ENCODE peak calls at places on chromosomes 16 and 17, in four cellular contexts. J, C, D and G are unnamed samples.

GRCh38 chr16:56513972-56514371 is 5.9 kb downstream of the BBS2 start:
- DNase-seq in J (peak; percentile 4), C (no peak), D (peak; percentile 80), G (peak; percentile 37)

GRCh38 chr17:59643159-59643857 is 23.6 kb downstream of the CLTC start:
- DNase-seq in J (no peak), C (no peak), D (no peak), G (no peak)

GRCh38 chr17:75102385-75102821 is 7.4 kb upstream of the ARMC7 start:
- DNase-seq in J (peak; percentile 63), C (no peak), D (no peak), G (no peak)

GRCh38 chr16:79601092-79601977 is 798 bp upstream of the MAF start:
- DNase-seq in J (no peak), C (no peak), D (peak; percentile 72), G (peak; percentile 48)

GRCh38 chr17:17119533-17119932 is 77.3 kb downstream of the MPRIP start:
- DNase-seq in J (peak; percentile 11), C (no peak), D (no peak), G (no peak)

GRCh38 chr17:59914274-59914854 is 21.4 kb downstream of the RPS6KB1 start:
- DNase-seq in J (no peak), C (no peak), D (peak; percentile 51), G (peak; percentile 75)

GRCh38 chr17:70271672-70272071 is 102.3 kb downstream of the KCNJ2 start:
- DNase-seq in J (no peak), C (no peak), D (no peak), G (no peak)

GRCh38 chr16:80259289-80259805 is 281.4 kb upstream of the DYNLRB2 start:
- DNase-seq in J (no peak), C (no peak), D (no peak), G (no peak)

GRCh38 chr16:14071576-14072271 is 605 bp downstream of the MRTFB start:
- DNase-seq in J (no peak), C (no peak), D (peak; percentile 30), G (no peak)

DNA sequence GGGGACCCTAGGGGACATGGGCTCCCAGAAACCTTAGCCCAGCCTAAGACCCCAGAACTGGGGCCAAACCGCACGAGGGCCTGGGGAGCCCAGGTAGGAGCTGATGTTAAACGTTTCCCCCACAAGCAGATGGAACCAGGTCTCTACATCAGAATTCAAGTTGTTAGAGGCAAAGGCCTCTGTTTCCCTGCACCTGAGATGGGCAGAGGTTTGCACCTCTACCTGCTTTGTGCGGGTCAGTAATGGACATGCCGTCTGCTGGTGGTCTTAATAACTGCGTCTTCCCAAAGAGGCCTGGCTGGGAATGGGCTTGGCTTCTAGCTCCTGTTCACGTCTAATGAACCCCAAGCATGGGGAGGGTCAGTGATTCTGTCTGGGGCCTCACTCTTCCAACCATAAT is 79.1 kb downstream of the NDE1 start:
- DNase-seq in J (no peak), C (no peak), D (no peak), G (no peak)
- TF ChIP-seq POLR2AphosphoS5 in J (no peak), C (no peak), D (no peak), G (no peak)

GRCh38 chr16:3640632-3641501 is 13.6 kb upstream of the DNASE1 start:
- DNase-seq in J (no peak), C (no peak), D (no peak), G (no peak)

GRCh38 chr16:3645108-3645503 is 9.4 kb upstream of the DNASE1 start:
- DNase-seq in J (no peak), C (no peak), D (no peak), G (no peak)

GRCh38 chr16:3641801-3642396 is 12.6 kb upstream of the DNASE1 start:
- DNase-seq in J (no peak), C (no peak), D (no peak), G (peak; percentile 46)

GRCh38 chr16:3642397-3643094 is 11.9 kb upstream of the DNASE1 start:
- DNase-seq in J (no peak), C (no peak), D (no peak), G (peak; percentile 91)

DNA sequence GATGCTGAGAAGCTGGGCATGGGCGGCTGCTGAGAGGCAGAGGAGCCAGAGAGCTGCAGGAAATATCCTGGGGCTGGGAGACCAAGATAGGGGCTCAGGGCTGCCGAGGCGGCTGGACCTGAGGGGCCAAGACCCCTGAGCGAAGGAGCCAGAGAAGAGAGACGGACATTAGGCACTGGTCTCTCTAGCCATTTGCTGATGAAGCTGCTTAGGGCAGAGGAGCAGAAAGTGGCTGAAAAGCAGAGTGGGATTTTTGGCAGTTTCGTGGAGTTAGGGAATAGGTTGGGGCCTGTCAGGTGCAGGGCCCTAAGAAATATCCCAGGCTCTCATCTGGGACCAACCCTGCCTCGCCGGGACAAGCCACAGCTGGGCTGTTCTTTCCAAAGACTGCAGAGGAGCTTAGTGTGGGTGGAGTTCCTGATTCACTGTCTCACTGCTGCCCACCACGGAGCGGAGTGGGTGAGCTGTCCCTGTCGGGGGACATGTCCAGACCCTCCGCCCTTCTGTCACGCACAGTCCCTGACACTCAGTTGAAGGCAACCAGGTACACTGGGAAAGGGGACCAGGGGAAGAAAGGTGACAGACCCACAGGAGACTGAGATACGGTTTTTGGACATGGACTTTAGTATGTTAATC is 11.3 kb upstream of the DNASE1 start:
- DNase-seq in J (no peak), C (no peak), D (no peak), G (peak; percentile 39)
- TF ChIP-seq TCF12 in J (no peak), C (no peak), D (no peak), G (no peak)

GRCh38 chr16:9360075-9360474 is 268.6 kb downstream of the HAPSTR1 start:
- DNase-seq in J (no peak), C (no peak), D (no peak), G (no peak)

GRCh38 chr16:9363520-9363919 is 272.1 kb downstream of the HAPSTR1 start:
- DNase-seq in J (no peak), C (no peak), D (no peak), G (no peak)

GRCh38 chr16:9362050-9362449 is 270.6 kb downstream of the HAPSTR1 start:
- DNase-seq in J (no peak), C (no peak), D (peak; percentile 20), G (no peak)

GRCh38 chr16:9366048-9366969 is 274.9 kb downstream of the HAPSTR1 start:
- DNase-seq in J (no peak), C (no peak), D (no peak), G (no peak)

GRCh38 chr16:9364721-9365693 is 273.6 kb downstream of the HAPSTR1 start:
- DNase-seq in J (no peak), C (no peak), D (peak; percentile 86), G (peak; percentile 33)
- TF ChIP-seq POLR2AphosphoS5 in J (no peak), C (no peak), D (no peak), G (no peak)

GRCh38 chr17:45751466-45751865 is 32.7 kb upstream of the CRHR1 start:
- DNase-seq in J (no peak), C (no peak), D (no peak), G (no peak)

GRCh38 chr17:45753645-45754225 is 30.4 kb upstream of the CRHR1 start:
- DNase-seq in J (no peak), C (no peak), D (no peak), G (no peak)

GRCh38 chr17:45750779-45751440 is 33.2 kb upstream of the CRHR1 start:
- DNase-seq in J (no peak), C (no peak), D (no peak), G (no peak)

GRCh38 chr17:45749831-45750335 is 34.2 kb upstream of the CRHR1 start:
- DNase-seq in J (no peak), C (no peak), D (no peak), G (no peak)

GRCh38 chr17:45752246-45752645 is 31.9 kb upstream of the CRHR1 start:
- DNase-seq in J (no peak), C (no peak), D (no peak), G (no peak)
- TF ChIP-seq TCF12 in J (no peak), C (no peak), D (no peak), G (no peak)

DNA sequence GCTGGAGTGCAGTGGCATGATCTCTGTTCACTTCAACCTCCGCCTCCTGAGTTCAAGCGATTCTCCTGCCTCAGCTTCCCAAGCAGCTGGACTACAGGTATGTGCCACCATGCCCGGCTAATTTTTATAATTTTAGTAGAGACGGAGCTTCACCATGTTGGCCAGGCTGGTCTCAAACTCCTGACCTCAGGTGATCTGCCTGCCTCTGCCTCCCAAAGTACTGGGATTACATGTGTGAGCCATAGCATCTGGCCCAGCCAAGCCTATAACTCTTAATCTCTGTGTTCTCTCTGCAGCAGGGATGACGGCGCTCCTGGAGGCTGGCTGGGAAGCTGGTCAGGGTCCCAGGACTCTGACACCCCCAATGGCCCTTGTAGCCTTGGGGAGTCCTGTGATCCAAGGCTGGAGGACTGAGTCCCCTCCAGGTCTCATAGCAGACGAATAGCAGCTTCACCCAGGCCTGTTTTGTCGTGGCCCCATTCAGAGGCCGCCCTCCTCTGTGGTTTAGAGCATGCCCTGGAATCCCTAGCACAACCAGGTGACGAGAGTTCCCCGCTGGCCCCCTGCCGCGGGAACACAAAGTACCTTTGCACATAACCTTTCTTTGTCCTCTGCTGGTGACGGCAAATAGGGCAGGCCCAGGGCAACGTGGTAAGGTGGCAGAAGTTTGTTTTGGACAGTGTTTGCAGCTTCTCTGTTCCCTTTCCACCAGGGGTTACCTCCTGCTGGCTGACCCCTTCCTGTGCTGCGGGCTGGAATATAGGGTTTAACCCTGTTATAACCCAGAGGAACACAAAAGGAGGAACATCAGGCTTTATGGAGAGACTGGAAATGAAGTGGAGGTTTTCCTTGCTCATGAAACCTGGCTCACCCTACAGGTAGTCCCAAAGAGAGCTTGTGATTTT is 43.0 kb upstream of the TOB1 start:
- DNase-seq in J (no peak), C (no peak), D (peak; percentile 93), G (no peak)
- TF ChIP-seq POLR2AphosphoS5 in J (no peak), C (no peak), D (peak; percentile 75), G (no peak)

GRCh38 chr16:51374346-51374745 is 223.3 kb upstream of the SALL1 start:
- DNase-seq in J (no peak), C (no peak), D (no peak), G (no peak)
- TF ChIP-seq TCF12 in J (no peak), C (no peak), D (no peak), G (no peak)

GRCh38 chr16:84820771-84821170 is 986 bp downstream of the CRISPLD2 start:
- DNase-seq in J (no peak), C (no peak), D (no peak), G (no peak)
- TF ChIP-seq POLR2AphosphoS5 in J (no peak), C (no peak), D (no peak), G (no peak)

DNA sequence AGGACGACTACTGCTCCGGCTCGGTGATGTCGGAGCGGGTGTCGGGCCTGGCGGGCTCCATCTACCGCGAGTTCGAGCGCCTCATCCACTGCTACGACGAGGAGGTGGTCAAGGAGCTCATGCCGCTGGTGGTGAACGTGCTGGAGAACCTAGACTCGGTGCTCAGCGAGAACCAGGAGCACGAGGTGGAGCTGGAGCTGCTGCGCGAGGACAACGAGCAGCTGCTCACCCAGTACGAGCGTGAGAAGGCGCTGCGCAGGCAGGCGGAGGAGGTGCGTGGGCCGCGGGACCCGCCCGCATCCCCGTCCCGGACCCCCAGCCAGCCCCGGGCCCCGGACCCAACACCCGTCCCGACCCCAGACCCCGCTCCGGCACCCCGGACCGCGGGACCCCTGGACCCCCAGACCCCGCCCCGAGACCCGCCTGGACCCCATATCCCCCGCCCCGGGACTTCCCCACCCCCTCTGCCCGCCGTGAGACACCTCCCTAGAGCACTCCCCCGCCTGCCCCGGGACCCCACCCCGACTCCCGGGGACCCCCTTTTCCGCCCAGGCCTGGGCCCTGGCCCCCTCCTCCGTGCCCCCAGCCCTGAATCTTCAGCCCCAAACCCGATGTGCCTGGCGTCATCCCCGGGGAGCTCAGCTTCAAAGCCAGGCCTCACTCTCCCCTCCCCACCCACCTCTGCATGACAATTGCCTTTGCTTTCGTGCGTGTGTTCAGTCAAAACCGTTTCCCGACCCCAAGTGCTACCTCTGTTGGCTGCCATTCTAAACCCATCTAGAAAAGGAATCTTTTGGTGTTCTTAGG is 594 bp downstream of the MAPK8IP3 start:
- DNase-seq in J (no peak), C (no peak), D (no peak), G (peak; percentile 74)
- TF ChIP-seq TCF12 in J (peak; percentile 37), C (no peak), D (no peak), G (no peak)